ENCODE peak calls at places on chromosome 2, in four cellular contexts. C, E, F and M are unnamed samples.

GRCh38 chr2:7007846-7008741 is 90.9 kb downstream of the RNF144A start:
- DNase-seq in F (no peak), C (peak), E (no peak), M (no peak)

GRCh38 chr2:105391058-105391627 is 7.7 kb downstream of the FHL2 start:
- DNase-seq in C (no peak), F (no peak), E (no peak), M (no peak)

GRCh38 chr2:198004921-198005829 is 200.8 kb downstream of the PLCL1 start:
- DNase-seq in E (no peak), F (no peak), C (no peak), M (no peak)

GRCh38 chr2:181907005-181907549 is 15.5 kb downstream of the ITPRID2 start:
- DNase-seq in E (no peak), F (no peak), C (no peak), M (no peak)

GRCh38 chr2:43051316-43051715 is 175.1 kb downstream of the ZFP36L2 start:
- DNase-seq in C (peak), F (no peak), E (no peak), M (peak)

GRCh38 chr2:216606551-216607527 is 26.4 kb upstream of the IGFBP2 start:
- DNase-seq in C (no peak), E (peak), F (no peak), M (no peak)

GRCh38 chr2:216713691-216714411 is 18.5 kb upstream of the IGFBP5 start:
- DNase-seq in E (no peak), C (peak), F (no peak), M (peak)

GRCh38 chr2:241194811-241195210 is 6.3 kb downstream of the ANO7 start:
- DNase-seq in C (peak), E (no peak), F (no peak), M (no peak)

GRCh38 chr2:56337342-56337741 is 153.6 kb downstream of the CCDC85A start:
- DNase-seq in E (peak), C (no peak), F (no peak), M (no peak)

GRCh38 chr2:56204556-56204955 is 20.8 kb downstream of the CCDC85A start:
- DNase-seq in F (no peak), E (no peak), C (no peak), M (no peak)

GRCh38 chr2:167342769-167343168 is 454.5 kb downstream of the XIRP2 start:
- DNase-seq in C (no peak), F (no peak), E (no peak), M (no peak)

GRCh38 chr2:208012449-208012848 is 12.9 kb downstream of the PLEKHM3 start:
- DNase-seq in C (no peak), E (no peak), F (no peak), M (no peak)

GRCh38 chr2:31980674-31981356 is 30.0 kb downstream of the MEMO1 start:
- DNase-seq in C (no peak), F (no peak), E (no peak), M (peak)

GRCh38 chr2:25257032-25257455 is 84.7 kb downstream of the DNMT3A start:
- DNase-seq in E (peak), C (no peak), F (no peak), M (no peak)

GRCh38 chr2:120323214-120323613 is 22.7 kb upstream of the INHBB start:
- DNase-seq in F (no peak), E (no peak), C (peak), M (no peak)

GRCh38 chr2:9967053-9967775 is 15.7 kb downstream of the GRHL1 start:
- DNase-seq in E (no peak), F (no peak), C (no peak), M (no peak)

GRCh38 chr2:55408946-55409868 is 10.4 kb downstream of the CCDC88A start:
- DNase-seq in C (no peak), F (no peak), E (no peak), M (no peak)

GRCh38 chr2:26526589-26526988 is 48.7 kb upstream of the OTOF start:
- DNase-seq in C (no peak), F (no peak), E (no peak), M (no peak)

GRCh38 chr2:149090706-149091105 is 52.2 kb downstream of the LYPD6B start:
- DNase-seq in E (no peak), F (no peak), C (no peak), M (no peak)

GRCh38 chr2:144330951-144331651 is 188.8 kb downstream of the ZEB2 start:
- DNase-seq in C (no peak), F (no peak), E (no peak), M (no peak)

GRCh38 chr2:102208774-102209173 is 22.0 kb downstream of the IL1RL2 start:
- DNase-seq in C (no peak), F (no peak), E (no peak), M (no peak)

GRCh38 chr2:96798733-96799622 is 17.1 kb upstream of the CNNM3 start:
- DNase-seq in C (peak), F (no peak), E (no peak), M (no peak)

GRCh38 chr2:10533811-10534321 is 85.7 kb upstream of the ODC1 start:
- DNase-seq in C (no peak), E (no peak), F (no peak), M (no peak)

GRCh38 chr2:107202962-107203591 is 317.1 kb upstream of the ST6GAL2 start:
- DNase-seq in E (no peak), F (no peak), C (no peak), M (no peak)

GRCh38 chr2:29628882-29629281 is 292.5 kb downstream of the ALK start:
- DNase-seq in C (no peak), E (no peak), F (no peak), M (no peak)

GRCh38 chr2:43269074-43269572 is 42.7 kb upstream of the ZFP36L2 start:
- DNase-seq in E (no peak), F (no peak), C (peak), M (peak)

GRCh38 chr2:126835811-126836210 is 62.9 kb upstream of the TEX51 start:
- DNase-seq in E (no peak), F (peak), C (no peak), M (no peak)

GRCh38 chr2:240556553-240557100 is 1.2 kb downstream of the ANKMY1 start:
- DNase-seq in C (peak), F (peak), E (no peak), M (peak)

GRCh38 chr2:12547771-12548170 is 169.0 kb upstream of the TRIB2 start:
- DNase-seq in C (no peak), E (no peak), F (no peak), M (no peak)